ENCODE peak calls at places on chromosomes 7 and 10, in nine cellular contexts. W is right cardiac atrium; O is heart left ventricle; G is upper lobe of right lung; M is heart right ventricle; N is A549; Q is CD8-positive, alpha-beta T cell; Z is naive thymus-derived CD4-positive, alpha-beta T cell; R is K562. X is an unnamed sample.
A peak's percentile ranks its signal among the peaks of the same experiment; 100 is the strongest.

GRCh38 chr7:90726623-90727022 is 130.5 kb downstream of the CDK14 start:
- ATAC-seq in W (peak; percentile 79), M (peak; percentile 88), G (peak; percentile 53), R (no peak), Z (no peak), Q (no peak), N (no peak), O (peak; percentile 81), X (no peak)

GRCh38 chr10:24953350-24954074 is 1.1 kb upstream of the PRTFDC1 start:
- ATAC-seq in G (no peak), M (no peak), Q (no peak), O (peak; percentile 32), Z (no peak), N (no peak), R (peak; percentile 8), W (peak; percentile 55), X (peak; percentile 60)

GRCh38 chr10:20962165-20962564 is 65.1 kb upstream of the NEBL start:
- ATAC-seq in O (no peak), Q (no peak), G (no peak), R (no peak), M (no peak), W (no peak), Z (no peak), N (no peak), X (no peak)

GRCh38 chr10:49222170-49222569 is 34.0 kb upstream of the TMEM273 start:
- ATAC-seq in W (no peak), M (no peak), G (no peak), Z (no peak), O (no peak), N (no peak), R (no peak), Q (no peak), X (no peak)

GRCh38 chr7:83936056-83936703 is 258.4 kb downstream of the SEMA3A start:
- ATAC-seq in G (peak; percentile 82), M (peak; percentile 64), N (peak; percentile 85), R (peak; percentile 85), O (peak; percentile 70), Q (peak; percentile 61), W (peak; percentile 74), Z (peak; percentile 63), X (peak; percentile 67)

GRCh38 chr10:5632430-5632829 is 34.0 kb downstream of the ASB13 start:
- ATAC-seq in N (peak; percentile 74), G (peak; percentile 81), W (no peak), Q (no peak), Z (no peak), M (no peak), R (no peak), O (peak; percentile 15), X (peak; percentile 59)

GRCh38 chr7:98196706-98197605 is 14.3 kb upstream of the BHLHA15 start:
- ATAC-seq in R (no peak), G (peak; percentile 27), N (peak; percentile 27), Q (no peak), O (no peak), M (no peak), W (peak; percentile 32), Z (no peak), X (no peak)

GRCh38 chr7:132472463-132473120 is 103.7 kb downstream of the PLXNA4 start:
- ATAC-seq in M (peak; percentile 98), W (peak; percentile 94), O (peak; percentile 96), R (no peak), Z (no peak), Q (no peak), G (peak; percentile 25), N (no peak), X (peak; percentile 82)

GRCh38 chr7:135842446-135843175 is 94.0 kb upstream of the FAM180A start:
- ATAC-seq in O (no peak), Z (no peak), N (no peak), Q (no peak), W (no peak), R (no peak), G (no peak), M (no peak), X (no peak)

GRCh38 chr7:135846339-135846738 is 97.7 kb upstream of the FAM180A start:
- ATAC-seq in R (peak; percentile 61), N (no peak), Z (no peak), W (no peak), M (no peak), G (no peak), Q (no peak), O (no peak), X (no peak)

GRCh38 chr7:135845415-135846075 is 96.9 kb upstream of the FAM180A start:
- ATAC-seq in N (no peak), O (no peak), Q (no peak), R (no peak), G (no peak), M (no peak), Z (no peak), W (no peak), X (no peak)

GRCh38 chr7:135843214-135843613 is 94.6 kb upstream of the FAM180A start:
- ATAC-seq in M (no peak), N (no peak), R (no peak), G (peak; percentile 51), W (no peak), Z (peak; percentile 47), O (no peak), Q (no peak), X (no peak)

GRCh38 chr7:135844903-135845302 is 96.3 kb upstream of the FAM180A start:
- ATAC-seq in O (no peak), Q (no peak), Z (no peak), W (no peak), M (no peak), R (no peak), N (no peak), G (no peak), X (no peak)
- H3K27ac ChIP-seq in O (no peak overlapping the region), Q (no peak overlapping the region), Z (no peak overlapping the region), W (no peak overlapping the region), M (no peak overlapping the region), R (no peak overlapping the region), N (no peak overlapping the region), G (no peak overlapping the region), X (no peak overlapping the region)

GRCh38 chr7:319267-319661 is 29.3 kb downstream of the FOXL3 start:
- ATAC-seq in G (no peak), R (no peak), N (no peak), W (no peak), M (peak; percentile 49), O (no peak), Q (no peak), Z (no peak), X (no peak)

GRCh38 chr7:322111-322671 is 32.2 kb downstream of the FOXL3 start:
- ATAC-seq in Q (peak; percentile 100), N (peak; percentile 83), G (peak; percentile 91), W (peak; percentile 88), M (peak; percentile 72), R (peak; percentile 98), O (peak; percentile 89), Z (peak; percentile 100), X (peak; percentile 80)

GRCh38 chr7:318476-319266 is 28.7 kb downstream of the FOXL3 start:
- ATAC-seq in R (no peak), Z (no peak), M (peak; percentile 18), W (no peak), Q (no peak), G (peak; percentile 49), O (no peak), N (no peak), X (no peak)

GRCh38 chr7:322708-323111 is 32.7 kb downstream of the FOXL3 start:
- ATAC-seq in N (no peak), W (no peak), Q (no peak), M (peak; percentile 2), Z (no peak), G (no peak), R (no peak), O (no peak), X (peak; percentile 4)

DNA sequence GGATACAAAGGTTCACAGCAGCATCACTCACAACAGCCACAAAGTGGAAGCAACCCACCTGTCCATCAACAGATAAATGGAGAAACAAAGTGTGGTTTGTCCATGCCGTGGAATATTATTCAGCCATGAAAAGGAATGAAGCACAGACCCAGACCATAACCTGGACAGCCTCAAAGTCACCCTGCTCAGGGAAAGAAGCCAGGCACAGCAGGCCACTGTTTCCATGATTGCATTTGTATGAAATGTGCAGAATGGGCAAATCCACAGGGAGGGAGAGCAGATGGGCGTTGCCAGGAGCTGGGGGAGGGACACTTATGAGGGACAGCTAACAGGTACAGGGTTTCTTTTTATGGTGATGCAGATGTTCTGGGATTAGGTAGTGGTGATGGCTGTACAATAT is 30.3 kb downstream of the FOXL3 start:
- ATAC-seq in R (no peak), M (no peak), W (no peak), G (no peak), N (no peak), Z (no peak), Q (no peak), O (no peak), X (no peak)
- H3K27ac ChIP-seq in R (no peak overlapping the region), M (no peak overlapping the region), W (no peak overlapping the region), G (peak overlapping the region; percentile 48), N (no peak overlapping the region), Z (no peak overlapping the region), Q (no peak overlapping the region), O (no peak overlapping the region), X (no peak overlapping the region)

DNA sequence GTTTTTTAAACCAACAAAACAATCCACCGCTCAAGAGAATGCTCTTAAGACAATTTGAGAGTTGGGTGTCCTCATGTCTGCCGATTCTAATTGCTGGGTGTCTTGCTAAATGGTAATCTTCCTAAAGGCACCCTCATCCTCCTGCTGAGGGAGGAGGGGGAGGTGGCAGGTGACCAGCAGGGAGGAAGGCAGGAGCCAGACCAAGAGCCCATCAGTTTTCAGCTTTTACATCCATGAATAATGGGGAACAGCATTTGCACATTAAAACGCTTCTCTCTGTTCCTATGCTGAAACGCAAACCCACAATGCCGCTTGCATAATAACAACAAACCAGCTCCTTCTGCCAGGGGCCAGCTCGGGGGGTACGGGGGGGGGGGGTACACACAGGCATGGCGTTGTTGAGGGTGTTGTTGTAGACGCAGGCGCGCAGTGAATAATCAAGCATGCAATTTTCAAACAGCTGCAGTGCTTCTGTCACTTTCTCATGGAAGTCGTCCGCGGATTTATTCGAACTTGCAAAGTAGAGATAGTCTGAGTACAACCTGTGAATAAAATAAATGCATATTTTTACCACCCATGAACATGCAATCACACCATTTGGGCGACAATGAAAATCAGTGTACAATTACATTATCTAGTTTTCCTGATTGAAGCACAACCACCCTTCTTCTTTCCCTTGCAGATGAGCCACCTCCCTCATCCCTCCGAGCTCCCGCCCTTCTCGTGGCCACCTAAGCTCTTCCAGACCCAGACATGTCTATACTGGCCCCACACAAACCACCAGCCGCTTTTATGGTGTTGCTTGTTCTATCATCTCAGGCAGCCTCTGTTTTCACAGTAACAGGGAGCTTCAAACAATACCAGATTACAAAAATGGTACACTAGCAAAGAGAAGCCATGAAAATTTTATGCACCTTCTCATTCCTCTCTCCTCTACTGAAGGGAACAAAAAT is 72.3 kb downstream of the CHST15 start:
- ATAC-seq in Q (no peak), W (no peak), Z (no peak), R (no peak), M (no peak), G (no peak), N (no peak), O (no peak), X (no peak)
- H3K27ac ChIP-seq in Q (no peak overlapping the region), W (no peak overlapping the region), Z (no peak overlapping the region), R (no peak overlapping the region), M (no peak overlapping the region), G (no peak overlapping the region), N (no peak overlapping the region), O (no peak overlapping the region), X (no peak overlapping the region)

GRCh38 chr10:4083509-4084003 is 298.5 kb upstream of the KLF6 start:
- ATAC-seq in R (no peak), Q (no peak), Z (no peak), M (peak; percentile 83), W (peak; percentile 76), G (no peak), N (no peak), O (peak; percentile 87), X (peak; percentile 79)

GRCh38 chr10:4079796-4080195 is 294.8 kb upstream of the KLF6 start:
- ATAC-seq in M (no peak), Z (no peak), R (no peak), G (no peak), O (no peak), W (no peak), N (no peak), Q (no peak), X (no peak)

GRCh38 chr10:4080225-4080624 is 295.2 kb upstream of the KLF6 start:
- ATAC-seq in G (no peak), O (no peak), Z (no peak), N (no peak), W (no peak), M (no peak), Q (no peak), R (no peak), X (no peak)

GRCh38 chr10:4081691-4082111 is 296.7 kb upstream of the KLF6 start:
- ATAC-seq in Z (no peak), R (no peak), O (peak; percentile 57), Q (no peak), W (peak; percentile 70), M (peak; percentile 56), N (no peak), G (peak; percentile 43), X (peak; percentile 50)

DNA sequence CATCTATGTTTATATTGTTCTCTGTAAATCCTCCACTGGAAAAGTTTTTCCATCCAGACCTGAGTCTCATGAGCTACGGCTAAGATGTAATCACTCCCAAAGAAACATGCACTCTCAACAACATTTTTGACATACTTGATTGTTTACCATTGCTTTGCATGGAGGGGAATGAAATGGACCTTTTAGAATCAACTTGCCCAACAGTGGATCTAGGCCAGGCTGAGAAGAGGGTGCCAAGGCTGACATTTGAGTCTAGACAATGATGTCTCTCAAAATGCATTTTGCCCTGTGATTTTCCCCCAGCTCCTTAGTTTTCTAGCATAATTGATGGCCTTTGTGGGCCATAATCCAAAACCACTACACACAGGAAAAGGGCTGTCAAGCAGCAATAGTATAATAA is 297.8 kb upstream of the KLF6 start:
- ATAC-seq in N (no peak), W (no peak), Q (no peak), O (no peak), M (no peak), R (no peak), G (no peak), Z (no peak), X (no peak)
- H3K27ac ChIP-seq in N (no peak overlapping the region), W (peak overlapping the region; percentile 25), Q (no peak overlapping the region), O (peak overlapping the region; percentile 59), M (peak overlapping the region; percentile 58), R (no peak overlapping the region), G (no peak overlapping the region), Z (no peak overlapping the region), X (no peak overlapping the region)

X was measured in gastroesophageal sphincter.